ENCODE peak calls at places on chromosome 12, in four cellular contexts. One of them, this sample, is unnamed.

GRCh38 chr12:39628836-39629235 is 9.2 kb upstream of the ABCD2 start:
- DNase-seq in lower lobe of right lung: no peak
- DNase-seq in GM23338: no peak
- DNase-seq in suprapubic skin: no peak
- DNase-seq in this sample: no peak

GRCh38 chr12:90829044-90829443 is 125.9 kb downstream of the CCER1 start:
- DNase-seq in lower lobe of right lung: no peak
- DNase-seq in suprapubic skin: no peak
- DNase-seq in GM23338: no peak
- DNase-seq in this sample: no peak

GRCh38 chr12:123843912-123844748 is 82.0 kb downstream of the DNAH10 start:
- DNase-seq in suprapubic skin: no peak
- DNase-seq in GM23338: no peak
- DNase-seq in lower lobe of right lung: no peak
- DNase-seq in this sample: no peak

GRCh38 chr12:113056631-113057488 is at the start of gene DTX1:
- DNase-seq in GM23338: peak; percentile 48
- DNase-seq in suprapubic skin: no peak
- DNase-seq in lower lobe of right lung: no peak
- DNase-seq in this sample: no peak

GRCh38 chr12:28689398-28690175 is 459.5 kb upstream of the FAR2 start:
- DNase-seq in GM23338: no peak
- DNase-seq in lower lobe of right lung: no peak
- DNase-seq in suprapubic skin: no peak
- DNase-seq in this sample: no peak

GRCh38 chr12:22662356-22662755 is 37.4 kb downstream of the ETNK1 start:
- DNase-seq in lower lobe of right lung: no peak
- DNase-seq in GM23338: no peak
- DNase-seq in suprapubic skin: no peak
- DNase-seq in this sample: no peak

GRCh38 chr12:69524755-69525509 is 54.7 kb downstream of the FRS2 start:
- DNase-seq in suprapubic skin: no peak
- DNase-seq in lower lobe of right lung: no peak
- DNase-seq in GM23338: no peak
- DNase-seq in this sample: no peak

GRCh38 chr12:5166976-5167375 is 123.3 kb downstream of the KCNA5 start:
- DNase-seq in suprapubic skin: no peak
- DNase-seq in GM23338: no peak
- DNase-seq in lower lobe of right lung: no peak
- DNase-seq in this sample: peak; percentile 90

GRCh38 chr12:124854637-124855184 is 9.0 kb downstream of the SCARB1 start:
- DNase-seq in suprapubic skin: no peak
- DNase-seq in lower lobe of right lung: no peak
- DNase-seq in GM23338: no peak
- DNase-seq in this sample: no peak

GRCh38 chr12:14756331-14757143 is 46.7 kb downstream of the WBP11 start:
- DNase-seq in GM23338: peak; percentile 92
- DNase-seq in suprapubic skin: no peak
- DNase-seq in lower lobe of right lung: peak; percentile 49
- DNase-seq in this sample: no peak

GRCh38 chr12:24226745-24227350 is 277.4 kb upstream of the SOX5 start:
- DNase-seq in lower lobe of right lung: no peak
- DNase-seq in suprapubic skin: no peak
- DNase-seq in GM23338: no peak
- DNase-seq in this sample: peak; percentile 61

GRCh38 chr12:112381421-112381897 is 772 bp downstream of the HECTD4 start:
- DNase-seq in suprapubic skin: no peak
- DNase-seq in GM23338: no peak
- DNase-seq in lower lobe of right lung: peak; percentile 54
- DNase-seq in this sample: no peak

GRCh38 chr12:107684990-107685359 is 624 bp upstream of the PWP1 start:
- DNase-seq in suprapubic skin: no peak
- DNase-seq in GM23338: peak; percentile 81
- DNase-seq in lower lobe of right lung: no peak
- DNase-seq in this sample: no peak

GRCh38 chr12:59570134-59570533 is 25.7 kb upstream of the SLC16A7 start:
- DNase-seq in suprapubic skin: no peak
- DNase-seq in GM23338: no peak
- DNase-seq in lower lobe of right lung: no peak
- DNase-seq in this sample: no peak

GRCh38 chr12:84502907-84503787 is 409.5 kb downstream of the SLC6A15 start:
- DNase-seq in suprapubic skin: no peak
- DNase-seq in lower lobe of right lung: no peak
- DNase-seq in GM23338: peak; percentile 87
- DNase-seq in this sample: peak; percentile 55

GRCh38 chr12:49548822-49549648 is 10.2 kb downstream of the KCNH3 start:
- DNase-seq in lower lobe of right lung: no peak
- DNase-seq in suprapubic skin: no peak
- DNase-seq in GM23338: peak; percentile 73
- DNase-seq in this sample: no peak

GRCh38 chr12:4275869-4276253 is 2.3 kb downstream of the CCND2 start:
- DNase-seq in GM23338: peak; percentile 36
- DNase-seq in suprapubic skin: no peak
- DNase-seq in lower lobe of right lung: no peak
- DNase-seq in this sample: no peak

GRCh38 chr12:1206118-1206734 is 215.2 kb downstream of the ERC1 start:
- DNase-seq in GM23338: no peak
- DNase-seq in suprapubic skin: no peak
- DNase-seq in lower lobe of right lung: no peak
- DNase-seq in this sample: no peak

GRCh38 chr12:1204581-1205121 is 213.6 kb downstream of the ERC1 start:
- DNase-seq in suprapubic skin: no peak
- DNase-seq in GM23338: no peak
- DNase-seq in lower lobe of right lung: no peak
- DNase-seq in this sample: no peak

GRCh38 chr12:1203735-1204019 is 212.7 kb downstream of the ERC1 start:
- DNase-seq in GM23338: no peak
- DNase-seq in suprapubic skin: no peak
- DNase-seq in lower lobe of right lung: no peak
- DNase-seq in this sample: no peak

GRCh38 chr12:1207276-1207675 is 216.3 kb downstream of the ERC1 start:
- DNase-seq in GM23338: no peak
- DNase-seq in lower lobe of right lung: no peak
- DNase-seq in suprapubic skin: no peak
- DNase-seq in this sample: no peak

GRCh38 chr12:1205512-1206060 is 214.6 kb downstream of the ERC1 start:
- DNase-seq in lower lobe of right lung: no peak
- DNase-seq in suprapubic skin: no peak
- DNase-seq in GM23338: no peak
- DNase-seq in this sample: no peak
- H3K4me3 ChIP-seq in lower lobe of right lung: no peak overlapping the region
- H3K4me3 ChIP-seq in suprapubic skin: no peak overlapping the region
- H3K4me3 ChIP-seq in GM23338: no peak overlapping the region
- H3K4me3 ChIP-seq in this sample: no peak overlapping the region

GRCh38 chr12:51821423-51822260 is 26.9 kb downstream of the FIGNL2 start:
- DNase-seq in GM23338: peak; percentile 55
- DNase-seq in lower lobe of right lung: no peak
- DNase-seq in suprapubic skin: no peak
- DNase-seq in this sample: no peak
- H3K4me3 ChIP-seq in GM23338: peak overlapping the region; percentile 77
- H3K4me3 ChIP-seq in lower lobe of right lung: peak overlapping the region; percentile 61
- H3K4me3 ChIP-seq in suprapubic skin: peak overlapping the region; percentile 54
- H3K4me3 ChIP-seq in this sample: peak overlapping the region; percentile 75

GRCh38 chr12:96585977-96586376 is 96.6 kb downstream of the CFAP54 start:
- DNase-seq in lower lobe of right lung: no peak
- DNase-seq in suprapubic skin: no peak
- DNase-seq in GM23338: no peak
- DNase-seq in this sample: no peak
- H3K4me3 ChIP-seq in lower lobe of right lung: no peak overlapping the region
- H3K4me3 ChIP-seq in suprapubic skin: no peak overlapping the region
- H3K4me3 ChIP-seq in GM23338: no peak overlapping the region
- H3K4me3 ChIP-seq in this sample: no peak overlapping the region

GRCh38 chr12:109463776-109464175 is 13.3 kb downstream of the KCTD10 start:
- DNase-seq in GM23338: no peak
- DNase-seq in suprapubic skin: no peak
- DNase-seq in lower lobe of right lung: no peak
- DNase-seq in this sample: no peak
- H3K4me3 ChIP-seq in GM23338: peak overlapping the region; percentile 34
- H3K4me3 ChIP-seq in suprapubic skin: peak overlapping the region; percentile 3
- H3K4me3 ChIP-seq in lower lobe of right lung: peak overlapping the region; percentile 22
- H3K4me3 ChIP-seq in this sample: peak overlapping the region; percentile 48

GRCh38 chr12:114679942-114680341 is 4.0 kb downstream of the TBX3 start:
- DNase-seq in suprapubic skin: no peak
- DNase-seq in GM23338: no peak
- DNase-seq in lower lobe of right lung: no peak
- DNase-seq in this sample: no peak
- H3K4me3 ChIP-seq in suprapubic skin: peak overlapping the region; percentile 72
- H3K4me3 ChIP-seq in GM23338: peak overlapping the region; percentile 29
- H3K4me3 ChIP-seq in lower lobe of right lung: peak overlapping the region; percentile 66
- H3K4me3 ChIP-seq in this sample: peak overlapping the region; percentile 96

This sample was measured in AG04450.